ENCODE peak calls at places on chromosomes 3 and 15, in eight cellular contexts. L, T, Z, U, O, V, W and H are unnamed samples. For H3K36me3 and H3K9me3, the result is how much of the 10 kb centered on the place peaks cover.

GRCh38 chr3:126986001-126986400 is 3.1 kb downstream of the PLXNA1 start:
- DNase-seq in T (no peak), Z (no peak), V (no peak), U (no peak), L (no peak), O (no peak), W (no peak), H (no peak)

GRCh38 chr15:68602484-68603240 is 23.9 kb downstream of the CORO2B start:
- DNase-seq in L (no peak), Z (no peak), O (no peak), T (no peak), W (no peak), U (no peak), V (no peak), H (no peak)

GRCh38 chr3:186931487-186932280 is 1.4 kb downstream of the ST6GAL1 start:
- DNase-seq in U (peak), Z (no peak), V (no peak), L (peak), O (peak), T (peak), W (peak), H (no peak)

GRCh38 chr3:52119826-52120225 is 34.4 kb downstream of the POC1A start:
- DNase-seq in L (no peak), T (no peak), O (peak), W (no peak), Z (no peak), V (peak), U (no peak), H (no peak)

GRCh38 chr3:43317461-43318316 is 31.3 kb downstream of the SNRK start:
- DNase-seq in U (peak), L (no peak), W (peak), O (no peak), Z (no peak), T (no peak), V (no peak), H (no peak)

GRCh38 chr3:183385698-183386590 is 42.5 kb downstream of the MCF2L2 start:
- DNase-seq in L (no peak), T (peak), Z (peak), O (no peak), V (no peak), W (peak), U (peak), H (peak)

GRCh38 chr3:65713016-65713415 is 325.7 kb downstream of the MAGI1 start:
- DNase-seq in L (no peak), V (no peak), U (no peak), W (no peak), Z (no peak), T (no peak), O (no peak), H (no peak)

GRCh38 chr15:63052128-63052826 is 9.7 kb downstream of the TPM1 start:
- DNase-seq in V (no peak), Z (no peak), U (no peak), T (no peak), L (no peak), O (no peak), W (no peak), H (no peak)

GRCh38 chr15:101296418-101297405 is 1.7 kb upstream of the SNRPA1 start:
- DNase-seq in W (no peak), Z (no peak), L (no peak), V (no peak), U (no peak), T (no peak), O (no peak), H (no peak)

GRCh38 chr3:161273589-161274218 is 52.6 kb downstream of the NMD3 start:
- DNase-seq in V (no peak), U (no peak), O (no peak), L (peak), W (no peak), T (peak), Z (peak), H (peak)

GRCh38 chr3:106006001-106006400 is 137.2 kb upstream of the CBLB start:
- DNase-seq in V (no peak), Z (no peak), O (no peak), T (no peak), L (no peak), U (no peak), W (no peak), H (no peak)

GRCh38 chr3:99108508-99108907 is 207.0 kb upstream of the DCBLD2 start:
- DNase-seq in V (no peak), W (no peak), Z (no peak), L (no peak), U (no peak), T (no peak), O (no peak), H (peak)

GRCh38 chr3:165466856-165467255 is 270.7 kb upstream of the SLITRK3 start:
- DNase-seq in U (no peak), W (no peak), T (no peak), Z (no peak), L (no peak), V (no peak), O (no peak), H (no peak)

GRCh38 chr3:50503504-50503903 is at the start of gene CACNA2D2:
- DNase-seq in V (peak), T (peak), L (peak), W (peak), O (peak), Z (peak), U (peak), H (no peak)

GRCh38 chr3:18988619-18989229 is 159.6 kb upstream of the KCNH8 start:
- DNase-seq in O (no peak), V (no peak), L (no peak), Z (peak), W (no peak), U (no peak), T (peak), H (no peak)

GRCh38 chr3:140438736-140439505 is 238.9 kb upstream of the TRIM42 start:
- DNase-seq in O (no peak), Z (no peak), V (no peak), L (no peak), U (no peak), W (no peak), T (no peak), H (peak)

GRCh38 chr3:61890586-61890985 is 329.2 kb downstream of the PTPRG start:
- DNase-seq in U (no peak), O (no peak), T (no peak), V (no peak), L (no peak), W (no peak), Z (no peak), H (no peak)

GRCh38 chr15:98790270-98790669 is 141.9 kb downstream of the IGF1R start:
- DNase-seq in Z (no peak), V (no peak), U (no peak), O (no peak), T (no peak), W (no peak), L (no peak), H (no peak)
- H3K4me3 ChIP-seq in Z (no peak), V (no peak), U (no peak), O (no peak), T (no peak), W (no peak), L (no peak), H (no peak)

GRCh38 chr3:48630407-48630806 is 4.9 kb downstream of the SLC26A6 start:
- DNase-seq in Z (no peak), V (peak), L (no peak), U (no peak), O (no peak), W (no peak), T (no peak), H (no peak)

GRCh38 chr3:48625600-48625999 is 4.0 kb upstream of the TMEM89 start:
- DNase-seq in T (no peak), L (no peak), U (no peak), W (no peak), Z (no peak), O (no peak), V (no peak), H (no peak)

GRCh38 chr3:48630833-48631232 is 4.4 kb downstream of the SLC26A6 start:
- DNase-seq in W (no peak), V (peak), Z (no peak), L (no peak), O (no peak), U (no peak), T (no peak), H (no peak)

GRCh38 chr3:48629894-48630293 is 5.4 kb downstream of the SLC26A6 start:
- DNase-seq in V (no peak), L (no peak), Z (no peak), W (no peak), U (no peak), T (no peak), O (no peak), H (no peak)

GRCh38 chr3:48628277-48629017 is 6.8 kb downstream of the SLC26A6 start:
- DNase-seq in W (no peak), U (no peak), Z (no peak), O (no peak), V (no peak), L (no peak), T (no peak), H (no peak)
- H3K36me3 ChIP-seq in W (under half), U (under half), Z (half or more), O (half or more), V (half or more), L (under half), T (under half), H (half or more)

GRCh38 chr15:56225520-56225919 is 18.2 kb downstream of the RFX7 start:
- DNase-seq in O (no peak), T (no peak), L (no peak), W (no peak), Z (no peak), V (no peak), U (no peak), H (no peak)
- H3K9me3 ChIP-seq in O (under half), T (half or more), L (under half), W (under half), Z (half or more), V (under half), U (under half), H (under half)

DNA sequence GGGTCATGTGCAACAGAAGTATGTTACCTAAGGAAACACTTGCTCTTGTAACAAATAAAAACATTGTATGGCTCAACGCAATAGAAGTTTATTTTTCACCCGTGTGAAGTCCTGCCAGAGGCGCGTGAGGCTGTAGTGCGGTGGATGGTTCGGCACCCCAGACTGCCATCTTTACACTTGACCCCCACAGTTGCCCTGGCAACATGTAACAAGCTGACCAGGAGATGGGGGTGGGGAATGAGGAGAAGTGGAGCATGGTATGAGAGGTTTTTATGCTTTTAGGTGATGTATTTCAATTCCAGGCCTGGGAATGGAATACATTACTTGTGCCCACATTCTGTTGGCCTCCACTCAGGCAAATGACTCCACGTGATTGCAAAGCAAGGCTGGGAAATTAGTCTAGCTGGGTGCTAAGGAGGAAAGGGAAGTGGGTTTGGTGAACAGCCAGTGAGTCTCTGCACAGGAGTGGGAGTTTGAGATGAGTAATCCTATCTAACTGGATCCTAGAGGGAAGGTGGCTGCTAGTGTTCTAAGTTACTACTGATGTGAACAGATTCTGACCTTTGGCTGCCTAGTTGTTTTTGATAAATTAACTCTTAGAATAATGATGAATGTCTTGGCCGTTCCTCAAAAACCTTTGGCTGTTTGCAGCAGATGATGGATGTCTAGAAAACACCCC is 33.8 kb upstream of the GREM1 start:
- DNase-seq in Z (no peak), L (no peak), W (peak), O (no peak), U (peak), V (no peak), T (peak), H (no peak)
- H3K4me3 ChIP-seq in Z (no peak), L (no peak), W (no peak), O (no peak), U (no peak), V (no peak), T (no peak), H (no peak)

GRCh38 chr15:88645171-88646087 is 6.6 kb downstream of the ISG20 start:
- DNase-seq in T (no peak), U (no peak), W (no peak), L (no peak), O (no peak), V (no peak), Z (no peak), H (no peak)
- H3K36me3 ChIP-seq in T (half or more), U (under half), W (under half), L (under half), O (under half), V (under half), Z (under half), H (under half)

DNA sequence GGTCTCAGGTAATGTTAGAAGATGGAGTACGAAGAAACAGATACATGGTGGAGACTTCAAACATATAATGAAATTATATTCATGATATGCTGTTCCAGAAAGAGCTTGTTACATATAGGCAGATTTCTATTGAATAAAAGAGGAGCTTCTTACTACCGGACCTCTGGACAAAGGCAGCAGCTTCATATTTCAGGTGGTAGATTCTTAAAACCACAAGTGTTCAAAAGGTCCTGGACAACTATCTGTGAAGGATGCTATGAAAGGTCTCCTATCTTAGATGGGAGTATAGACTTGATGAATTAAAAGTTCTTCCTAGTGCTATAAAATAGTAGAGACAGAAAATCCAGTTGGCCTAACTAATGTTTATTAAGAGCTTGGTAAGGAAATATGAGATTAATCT is 43.2 kb downstream of the MYLK start:
- DNase-seq in O (no peak), U (no peak), Z (no peak), V (no peak), W (no peak), L (no peak), T (no peak), H (no peak)
- H3K9me3 ChIP-seq in O (under half), U (under half), Z (under half), V (under half), W (under half), L (under half), T (under half), H (under half)

GRCh38 chr3:147118611-147119010 is 287.7 kb downstream of the ZIC4 start:
- DNase-seq in O (no peak), V (no peak), W (no peak), L (no peak), Z (no peak), U (no peak), T (no peak), H (no peak)

GRCh38 chr3:147120029-147120428 is 286.3 kb downstream of the ZIC4 start:
- DNase-seq in V (no peak), O (no peak), L (no peak), W (no peak), U (no peak), T (no peak), Z (no peak), H (no peak)

GRCh38 chr3:147113293-147114045 is 292.9 kb downstream of the ZIC4 start:
- DNase-seq in T (no peak), L (no peak), U (no peak), O (no peak), Z (no peak), W (no peak), V (no peak), H (peak)

GRCh38 chr3:147119346-147119745 is 287.0 kb downstream of the ZIC4 start:
- DNase-seq in O (no peak), T (no peak), U (no peak), Z (no peak), V (no peak), W (no peak), L (no peak), H (no peak)

DNA sequence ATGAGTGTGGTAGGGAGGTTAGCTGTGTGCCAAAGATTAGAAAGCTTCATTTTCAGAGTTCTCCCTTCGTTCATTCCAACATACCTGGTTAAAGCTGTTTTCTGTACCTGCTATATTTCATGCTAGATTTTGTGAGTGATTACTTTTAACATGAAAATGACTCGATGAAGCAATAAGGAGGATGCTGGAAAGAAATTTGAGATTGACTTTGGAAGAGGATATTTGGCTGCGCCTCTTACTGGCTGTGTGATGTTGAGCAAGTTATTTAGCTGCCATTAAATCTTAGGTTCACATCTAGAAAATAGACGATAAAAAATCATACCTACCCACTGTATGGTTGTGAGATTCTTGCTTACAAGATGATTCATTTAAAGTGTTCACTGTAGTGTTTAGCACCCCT is 288.7 kb downstream of the ZIC4 start:
- DNase-seq in Z (no peak), V (no peak), O (no peak), L (no peak), U (no peak), T (no peak), W (no peak), H (no peak)
- H3K4me3 ChIP-seq in Z (no peak), V (no peak), O (no peak), L (no peak), U (no peak), T (no peak), W (no peak), H (no peak)

DNA sequence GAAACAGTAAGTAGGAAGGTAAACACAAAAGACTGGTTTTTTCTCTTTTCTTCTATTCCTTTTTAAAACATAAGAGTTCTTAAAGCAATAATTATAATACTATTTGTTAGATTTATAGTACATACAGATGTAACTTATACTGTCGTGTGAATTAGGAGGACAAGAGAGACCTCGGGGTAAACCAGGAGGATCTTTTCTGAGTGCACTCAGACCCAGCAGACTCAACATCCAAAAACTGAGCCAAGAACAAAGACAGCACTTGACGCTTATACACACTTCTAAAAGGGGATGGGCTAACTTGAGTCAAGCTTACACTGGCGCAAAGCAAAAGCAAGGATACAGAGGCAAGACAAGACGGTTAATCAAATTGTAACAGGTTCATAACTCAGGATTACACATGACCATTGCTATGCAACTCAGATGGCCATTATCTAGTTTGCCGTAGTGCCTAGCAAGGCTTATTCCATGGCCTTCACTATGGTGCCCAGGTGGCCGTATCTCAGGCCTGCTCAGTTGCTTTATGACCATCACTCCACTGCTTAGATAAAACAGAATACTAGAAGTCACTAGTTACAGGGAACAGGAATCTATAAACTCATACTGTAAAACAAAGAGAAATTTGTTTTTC is 18.6 kb downstream of the MTHFS start:
- DNase-seq in Z (no peak), T (no peak), W (no peak), V (no peak), U (no peak), L (no peak), O (no peak), H (no peak)
- H3K36me3 ChIP-seq in Z (under half), T (half or more), W (under half), V (under half), U (under half), L (under half), O (under half), H (half or more)